ENCODE peak calls at places on chromosomes 1 and 21, in eight cellular contexts. One of them, this sample, is unnamed.
A peak's percentile ranks its signal among the peaks of the same experiment; 100 is the strongest.

GRCh38 chr1:168320805-168321577 is 40.3 kb downstream of the TBX19 start:
- DNase-seq in mesendoderm: peak; percentile 82
- DNase-seq in heart right ventricle: peak; percentile 5
- DNase-seq in lower lobe of right lung: no peak
- DNase-seq in tibial artery: peak; percentile 22
- DNase-seq in IMR-90: peak; percentile 91
- DNase-seq in brain microvascular endothelial cell: peak; percentile 87
- DNase-seq in psoas muscle: no peak
- DNase-seq in this sample: peak; percentile 76

GRCh38 chr1:12450831-12451559 is 167.0 kb downstream of the DHRS3 start:
- DNase-seq in mesendoderm: no peak
- DNase-seq in heart right ventricle: no peak
- DNase-seq in lower lobe of right lung: no peak
- DNase-seq in tibial artery: peak; percentile 52
- DNase-seq in IMR-90: no peak
- DNase-seq in brain microvascular endothelial cell: no peak
- DNase-seq in psoas muscle: no peak
- DNase-seq in this sample: no peak

GRCh38 chr1:58447891-58448290 is 98.6 kb downstream of the OMA1 start:
- DNase-seq in mesendoderm: peak; percentile 79
- DNase-seq in heart right ventricle: no peak
- DNase-seq in lower lobe of right lung: no peak
- DNase-seq in tibial artery: no peak
- DNase-seq in IMR-90: no peak
- DNase-seq in brain microvascular endothelial cell: no peak
- DNase-seq in psoas muscle: no peak
- DNase-seq in this sample: no peak

GRCh38 chr1:46623733-46624695 is 7.4 kb upstream of the MOB3C start:
- DNase-seq in mesendoderm: peak; percentile 58
- DNase-seq in heart right ventricle: no peak
- DNase-seq in lower lobe of right lung: no peak
- DNase-seq in tibial artery: no peak
- DNase-seq in IMR-90: peak; percentile 37
- DNase-seq in brain microvascular endothelial cell: no peak
- DNase-seq in psoas muscle: no peak
- DNase-seq in this sample: no peak

GRCh38 chr1:11951901-11952300 is 17.4 kb downstream of the PLOD1 start:
- DNase-seq in mesendoderm: no peak
- DNase-seq in heart right ventricle: no peak
- DNase-seq in lower lobe of right lung: no peak
- DNase-seq in tibial artery: no peak
- DNase-seq in IMR-90: no peak
- DNase-seq in brain microvascular endothelial cell: no peak
- DNase-seq in psoas muscle: no peak
- DNase-seq in this sample: no peak

GRCh38 chr21:15592271-15592860 is 137.4 kb upstream of the USP25 start:
- DNase-seq in mesendoderm: peak; percentile 24
- DNase-seq in heart right ventricle: no peak
- DNase-seq in lower lobe of right lung: no peak
- DNase-seq in tibial artery: no peak
- DNase-seq in IMR-90: peak; percentile 45
- DNase-seq in brain microvascular endothelial cell: peak; percentile 37
- DNase-seq in psoas muscle: no peak
- DNase-seq in this sample: no peak

GRCh38 chr1:110579460-110579859 is 26.7 kb downstream of the KCNA2 start:
- DNase-seq in mesendoderm: no peak
- DNase-seq in heart right ventricle: no peak
- DNase-seq in lower lobe of right lung: no peak
- DNase-seq in tibial artery: no peak
- DNase-seq in IMR-90: no peak
- DNase-seq in brain microvascular endothelial cell: no peak
- DNase-seq in psoas muscle: no peak
- DNase-seq in this sample: no peak

GRCh38 chr1:101025283-101025679 is 303 bp downstream of the DPH5 start:
- DNase-seq in mesendoderm: no peak
- DNase-seq in heart right ventricle: peak; percentile 13
- DNase-seq in lower lobe of right lung: no peak
- DNase-seq in tibial artery: no peak
- DNase-seq in IMR-90: peak; percentile 32
- DNase-seq in brain microvascular endothelial cell: no peak
- DNase-seq in psoas muscle: no peak
- DNase-seq in this sample: peak; percentile 5

GRCh38 chr1:215497516-215497915 is 69.6 kb upstream of the KCTD3 start:
- DNase-seq in mesendoderm: peak; percentile 4
- DNase-seq in heart right ventricle: no peak
- DNase-seq in lower lobe of right lung: no peak
- DNase-seq in tibial artery: no peak
- DNase-seq in IMR-90: no peak
- DNase-seq in brain microvascular endothelial cell: no peak
- DNase-seq in psoas muscle: no peak
- DNase-seq in this sample: no peak

GRCh38 chr1:100538935-100539835 is 1.2 kb downstream of the GPR88 start:
- DNase-seq in mesendoderm: peak; percentile 49
- DNase-seq in heart right ventricle: no peak
- DNase-seq in lower lobe of right lung: peak; percentile 56
- DNase-seq in tibial artery: no peak
- DNase-seq in IMR-90: peak; percentile 3
- DNase-seq in brain microvascular endothelial cell: no peak
- DNase-seq in psoas muscle: no peak
- DNase-seq in this sample: peak; percentile 43

GRCh38 chr1:212651521-212651920 is 43.0 kb downstream of the ATF3 start:
- DNase-seq in mesendoderm: no peak
- DNase-seq in heart right ventricle: no peak
- DNase-seq in lower lobe of right lung: no peak
- DNase-seq in tibial artery: no peak
- DNase-seq in IMR-90: peak; percentile 70
- DNase-seq in brain microvascular endothelial cell: peak; percentile 48
- DNase-seq in psoas muscle: no peak
- DNase-seq in this sample: peak; percentile 61

GRCh38 chr1:226882631-226883409 is 12.4 kb downstream of the PSEN2 start:
- DNase-seq in mesendoderm: no peak
- DNase-seq in heart right ventricle: no peak
- DNase-seq in lower lobe of right lung: no peak
- DNase-seq in tibial artery: peak; percentile 2
- DNase-seq in IMR-90: peak; percentile 69
- DNase-seq in brain microvascular endothelial cell: peak; percentile 15
- DNase-seq in psoas muscle: no peak
- DNase-seq in this sample: no peak

GRCh38 chr21:23398726-23399125 is 2208.6 kb downstream of the MRPL39 start:
- DNase-seq in mesendoderm: no peak
- DNase-seq in heart right ventricle: no peak
- DNase-seq in lower lobe of right lung: no peak
- DNase-seq in tibial artery: no peak
- DNase-seq in IMR-90: no peak
- DNase-seq in brain microvascular endothelial cell: no peak
- DNase-seq in psoas muscle: no peak
- DNase-seq in this sample: no peak

GRCh38 chr1:54282101-54282847 is 82.3 kb downstream of the MRPL37 start:
- DNase-seq in mesendoderm: no peak
- DNase-seq in heart right ventricle: no peak
- DNase-seq in lower lobe of right lung: no peak
- DNase-seq in tibial artery: no peak
- DNase-seq in IMR-90: no peak
- DNase-seq in brain microvascular endothelial cell: no peak
- DNase-seq in psoas muscle: no peak
- DNase-seq in this sample: no peak

GRCh38 chr1:9362488-9362887 is 69.8 kb downstream of the SPSB1 start:
- DNase-seq in mesendoderm: no peak
- DNase-seq in heart right ventricle: no peak
- DNase-seq in lower lobe of right lung: no peak
- DNase-seq in tibial artery: no peak
- DNase-seq in IMR-90: no peak
- DNase-seq in brain microvascular endothelial cell: no peak
- DNase-seq in psoas muscle: no peak
- DNase-seq in this sample: no peak

GRCh38 chr21:40832316-40832715 is 14.6 kb downstream of the DSCAM start:
- DNase-seq in mesendoderm: no peak
- DNase-seq in heart right ventricle: no peak
- DNase-seq in lower lobe of right lung: no peak
- DNase-seq in tibial artery: no peak
- DNase-seq in IMR-90: no peak
- DNase-seq in brain microvascular endothelial cell: no peak
- DNase-seq in psoas muscle: no peak
- DNase-seq in this sample: no peak

GRCh38 chr1:215002471-215002870 is 80.1 kb upstream of the KCNK2 start:
- DNase-seq in mesendoderm: peak; percentile 4
- DNase-seq in heart right ventricle: no peak
- DNase-seq in lower lobe of right lung: no peak
- DNase-seq in tibial artery: no peak
- DNase-seq in IMR-90: peak; percentile 75
- DNase-seq in brain microvascular endothelial cell: peak; percentile 25
- DNase-seq in psoas muscle: no peak
- DNase-seq in this sample: peak; percentile 86

GRCh38 chr1:226577401-226578180 is 29.0 kb downstream of the STUM start:
- DNase-seq in mesendoderm: no peak
- DNase-seq in heart right ventricle: no peak
- DNase-seq in lower lobe of right lung: no peak
- DNase-seq in tibial artery: no peak
- DNase-seq in IMR-90: no peak
- DNase-seq in brain microvascular endothelial cell: no peak
- DNase-seq in psoas muscle: no peak
- DNase-seq in this sample: no peak

GRCh38 chr1:206559661-206559995 is 52.3 kb downstream of the RASSF5 start:
- DNase-seq in mesendoderm: no peak
- DNase-seq in heart right ventricle: no peak
- DNase-seq in lower lobe of right lung: no peak
- DNase-seq in tibial artery: no peak
- DNase-seq in IMR-90: no peak
- DNase-seq in brain microvascular endothelial cell: no peak
- DNase-seq in psoas muscle: no peak
- DNase-seq in this sample: no peak

GRCh38 chr1:17080881-17081280 is 27.0 kb upstream of the SDHB start:
- DNase-seq in mesendoderm: no peak
- DNase-seq in heart right ventricle: no peak
- DNase-seq in lower lobe of right lung: no peak
- DNase-seq in tibial artery: no peak
- DNase-seq in IMR-90: no peak
- DNase-seq in brain microvascular endothelial cell: no peak
- DNase-seq in psoas muscle: no peak
- DNase-seq in this sample: no peak

GRCh38 chr1:43536196-43536863 is 5.6 kb downstream of the PTPRF start:
- DNase-seq in mesendoderm: no peak
- DNase-seq in heart right ventricle: no peak
- DNase-seq in lower lobe of right lung: no peak
- DNase-seq in tibial artery: no peak
- DNase-seq in IMR-90: no peak
- DNase-seq in brain microvascular endothelial cell: no peak
- DNase-seq in psoas muscle: no peak
- DNase-seq in this sample: no peak

DNA sequence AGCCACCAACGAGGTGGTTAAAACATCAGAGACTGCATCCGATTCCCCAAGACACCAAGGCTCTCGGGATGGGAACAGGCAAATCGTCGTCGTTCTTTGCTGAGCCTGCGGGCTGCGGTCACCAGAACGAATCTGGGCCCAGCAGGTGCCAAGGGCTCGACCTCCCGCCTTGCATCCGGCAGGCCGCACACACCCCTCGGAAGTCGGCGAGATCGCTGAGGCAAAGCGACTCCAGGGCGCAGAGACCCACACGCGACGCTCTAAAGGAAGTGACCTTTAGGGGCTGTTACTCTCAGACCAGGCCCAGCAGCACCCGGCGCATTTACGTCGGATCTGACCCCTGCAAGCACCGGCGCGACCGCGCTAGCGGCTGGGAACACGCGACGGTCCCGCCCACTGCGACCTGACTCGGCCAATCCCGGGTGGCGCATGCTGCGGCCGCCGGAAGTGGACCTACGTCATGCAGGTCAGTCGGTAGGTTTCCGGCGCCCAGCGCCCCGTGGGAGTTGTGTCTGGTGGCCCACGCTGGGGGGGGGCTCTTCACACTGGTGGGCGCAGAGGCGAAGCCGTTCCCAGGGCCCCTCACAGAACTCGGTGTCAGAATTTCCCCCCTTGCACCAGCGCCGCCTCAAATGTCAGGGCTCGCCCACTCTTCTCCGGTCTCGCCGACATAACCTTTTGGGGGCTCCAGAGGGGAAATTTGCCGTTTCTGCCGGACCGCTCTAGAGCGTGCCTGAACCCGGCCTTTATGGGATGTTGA is 7.5 kb upstream of the PARK7 start:
- DNase-seq in mesendoderm: peak; percentile 67
- DNase-seq in heart right ventricle: peak; percentile 97
- DNase-seq in lower lobe of right lung: peak; percentile 99
- DNase-seq in tibial artery: peak; percentile 96
- DNase-seq in IMR-90: peak; percentile 51
- DNase-seq in brain microvascular endothelial cell: peak; percentile 86
- DNase-seq in psoas muscle: peak; percentile 99
- DNase-seq in this sample: peak; percentile 97
- H3K4me3 ChIP-seq in mesendoderm: peak overlapping the region; percentile 12
- H3K4me3 ChIP-seq in heart right ventricle: peak overlapping the region; percentile 69
- H3K4me3 ChIP-seq in lower lobe of right lung: peak overlapping the region; percentile 66
- H3K4me3 ChIP-seq in tibial artery: peak overlapping the region; percentile 74
- H3K4me3 ChIP-seq in IMR-90: peak overlapping the region; percentile 29
- H3K4me3 ChIP-seq in brain microvascular endothelial cell: peak overlapping the region; percentile 71
- H3K4me3 ChIP-seq in psoas muscle: peak overlapping the region; percentile 79
- H3K4me3 ChIP-seq in this sample: peak overlapping the region; percentile 70

GRCh38 chr1:2235300-2235998 is 7.3 kb downstream of the SKI start:
- DNase-seq in mesendoderm: no peak
- DNase-seq in heart right ventricle: no peak
- DNase-seq in lower lobe of right lung: no peak
- DNase-seq in tibial artery: no peak
- DNase-seq in IMR-90: no peak
- DNase-seq in brain microvascular endothelial cell: no peak
- DNase-seq in psoas muscle: no peak
- DNase-seq in this sample: no peak
- H3K4me3 ChIP-seq in mesendoderm: no peak overlapping the region
- H3K4me3 ChIP-seq in heart right ventricle: no peak overlapping the region
- H3K4me3 ChIP-seq in lower lobe of right lung: peak overlapping the region; percentile 64
- H3K4me3 ChIP-seq in tibial artery: peak overlapping the region; percentile 84
- H3K4me3 ChIP-seq in IMR-90: no peak overlapping the region
- H3K4me3 ChIP-seq in brain microvascular endothelial cell: no peak overlapping the region
- H3K4me3 ChIP-seq in psoas muscle: peak overlapping the region; percentile 71
- H3K4me3 ChIP-seq in this sample: no peak overlapping the region

GRCh38 chr1:6207921-6208320 is 2.0 kb downstream of the RNF207 start:
- DNase-seq in mesendoderm: no peak
- DNase-seq in heart right ventricle: no peak
- DNase-seq in lower lobe of right lung: no peak
- DNase-seq in tibial artery: no peak
- DNase-seq in IMR-90: no peak
- DNase-seq in brain microvascular endothelial cell: no peak
- DNase-seq in psoas muscle: no peak
- DNase-seq in this sample: no peak
- H3K4me3 ChIP-seq in mesendoderm: no peak overlapping the region
- H3K4me3 ChIP-seq in heart right ventricle: peak overlapping the region; percentile 68
- H3K4me3 ChIP-seq in lower lobe of right lung: no peak overlapping the region
- H3K4me3 ChIP-seq in tibial artery: no peak overlapping the region
- H3K4me3 ChIP-seq in IMR-90: no peak overlapping the region
- H3K4me3 ChIP-seq in brain microvascular endothelial cell: no peak overlapping the region
- H3K4me3 ChIP-seq in psoas muscle: no peak overlapping the region
- H3K4me3 ChIP-seq in this sample: peak overlapping the region; percentile 76

DNA sequence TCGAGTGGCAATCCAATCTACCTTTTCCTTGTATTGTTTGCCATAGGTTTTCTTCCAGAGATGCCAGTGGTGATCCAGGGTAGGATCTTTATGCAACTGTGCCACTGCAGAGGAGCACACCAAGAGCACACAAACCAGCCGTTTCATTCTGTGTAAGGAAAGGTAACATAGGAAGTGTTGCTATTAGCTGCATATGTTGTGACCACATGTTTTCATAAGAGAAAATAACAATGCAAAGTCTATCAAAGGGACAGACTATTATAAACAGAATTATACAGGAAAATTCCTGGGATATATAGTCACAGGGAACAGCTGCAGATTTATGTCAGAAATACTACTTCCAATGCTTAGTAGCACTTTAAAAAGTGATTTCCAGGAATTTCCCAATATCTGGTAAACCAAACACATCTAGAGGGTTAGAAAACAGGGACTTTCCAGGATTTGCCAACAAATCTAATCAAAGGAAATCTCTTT is 924 bp downstream of the CTSS start:
- DNase-seq in mesendoderm: no peak
- DNase-seq in heart right ventricle: no peak
- DNase-seq in lower lobe of right lung: no peak
- DNase-seq in tibial artery: no peak
- DNase-seq in IMR-90: peak; percentile 97
- DNase-seq in brain microvascular endothelial cell: peak; percentile 23
- DNase-seq in psoas muscle: no peak
- DNase-seq in this sample: no peak
- H3K4me3 ChIP-seq in mesendoderm: no peak overlapping the region
- H3K4me3 ChIP-seq in heart right ventricle: peak overlapping the region; percentile 51
- H3K4me3 ChIP-seq in lower lobe of right lung: peak overlapping the region; percentile 55
- H3K4me3 ChIP-seq in tibial artery: peak overlapping the region; percentile 29
- H3K4me3 ChIP-seq in IMR-90: no peak overlapping the region
- H3K4me3 ChIP-seq in brain microvascular endothelial cell: no peak overlapping the region
- H3K4me3 ChIP-seq in psoas muscle: peak overlapping the region; percentile 50
- H3K4me3 ChIP-seq in this sample: no peak overlapping the region

This sample was measured in MG63.